ENCODE peak calls at places on chromosomes 6 and 20, in nine cellular contexts. M is upper lobe of right lung; S is CD4-positive, alpha-beta T cell; V is endothelial cell; U is B cell; W is OCI-LY7; D is cardiac muscle cell; O is choroid plexus epithelial cell; R is HFFc6. C is an unnamed sample.

GRCh38 chr20:63120286-63121090 is 95.4 kb downstream of the YTHDF1 start:
- DNase-seq in M (peak), S (no peak), V (no peak), U (no peak), W (no peak), D (no peak), O (no peak), R (no peak), C (no peak)

GRCh38 chr20:20367681-20368413 is at the start of gene INSM1:
- DNase-seq in M (no peak), S (no peak), V (peak), U (peak), W (no peak), D (no peak), O (no peak), R (no peak), C (no peak)

GRCh38 chr20:29878777-29879442 is 1378.6 kb upstream of the DEFB115 start:
- DNase-seq in M (peak), S (no peak), V (no peak), U (peak), W (no peak), D (no peak), O (no peak), R (no peak), C (no peak)

GRCh38 chr6:148430897-148431296 is 88.3 kb downstream of the SASH1 start:
- DNase-seq in M (no peak), S (no peak), V (no peak), U (no peak), W (no peak), D (no peak), O (no peak), R (no peak), C (no peak)

GRCh38 chr6:17971128-17972073 is 16.0 kb downstream of the KIF13A start:
- DNase-seq in M (no peak), S (no peak), V (no peak), U (no peak), W (no peak), D (peak), O (peak), R (peak), C (no peak)

GRCh38 chr6:133955136-133955576 is 2.1 kb downstream of the TBPL1 start:
- DNase-seq in M (no peak), S (no peak), V (no peak), U (no peak), W (no peak), D (no peak), O (no peak), R (no peak), C (no peak)

GRCh38 chr6:27091661-27092315 is 155.7 kb upstream of the PRSS16 start:
- DNase-seq in M (no peak), S (no peak), V (peak), U (no peak), W (peak), D (peak), O (peak), R (peak), C (no peak)

GRCh38 chr6:137827977-137828815 is 38.9 kb upstream of the TNFAIP3 start:
- DNase-seq in M (no peak), S (no peak), V (no peak), U (no peak), W (no peak), D (no peak), O (no peak), R (no peak), C (no peak)

GRCh38 chr6:158854214-158855101 is 35.3 kb upstream of the EZR start:
- DNase-seq in M (no peak), S (peak), V (no peak), U (no peak), W (peak), D (peak), O (peak), R (peak), C (no peak)

GRCh38 chr6:155228549-155229166 is 35.2 kb upstream of the CLDN20 start:
- DNase-seq in M (no peak), S (no peak), V (no peak), U (no peak), W (no peak), D (peak), O (no peak), R (peak), C (no peak)

GRCh38 chr6:28947067-28947765 is 23.4 kb upstream of the TRIM27 start:
- DNase-seq in M (no peak), S (no peak), V (no peak), U (no peak), W (no peak), D (no peak), O (no peak), R (no peak), C (no peak)

GRCh38 chr20:58421497-58421850 is 32.4 kb downstream of the VAPB start:
- DNase-seq in M (no peak), S (no peak), V (no peak), U (no peak), W (no peak), D (no peak), O (no peak), R (no peak), C (no peak)

GRCh38 chr6:37804676-37805075 is 14.9 kb upstream of the ZFAND3 start:
- DNase-seq in M (no peak), S (no peak), V (no peak), U (no peak), W (no peak), D (no peak), O (peak), R (no peak), C (no peak)

GRCh38 chr6:168118935-168119334 is 39.9 kb upstream of the FRMD1 start:
- DNase-seq in M (no peak), S (no peak), V (no peak), U (no peak), W (no peak), D (no peak), O (no peak), R (no peak), C (no peak)

GRCh38 chr20:10242166-10242565 is 23.5 kb downstream of the SNAP25 start:
- DNase-seq in M (no peak), S (no peak), V (no peak), U (no peak), W (no peak), D (peak), O (peak), R (no peak), C (no peak)

GRCh38 chr6:138030872-138031271 is 76.3 kb downstream of the PERP start:
- DNase-seq in M (no peak), S (no peak), V (no peak), U (no peak), W (no peak), D (no peak), O (no peak), R (no peak), C (no peak)

GRCh38 chr6:158808918-158809678 is 10.1 kb downstream of the EZR start:
- DNase-seq in M (no peak), S (no peak), V (no peak), U (peak), W (peak), D (no peak), O (no peak), R (no peak), C (no peak)

GRCh38 chr6:158879180-158879579 is 60.0 kb upstream of the EZR start:
- DNase-seq in M (no peak), S (no peak), V (no peak), U (no peak), W (no peak), D (peak), O (peak), R (peak), C (no peak)

GRCh38 chr20:15240801-15241200 is 903.4 kb upstream of the FLRT3 start:
- DNase-seq in M (no peak), S (no peak), V (no peak), U (no peak), W (no peak), D (no peak), O (peak), R (no peak), C (no peak)

GRCh38 chr20:19944772-19945459 is 72.2 kb upstream of the NAA20 start:
- DNase-seq in M (no peak), S (no peak), V (no peak), U (no peak), W (no peak), D (peak), O (peak), R (peak), C (no peak)

GRCh38 chr6:43774776-43775583 is 5.0 kb downstream of the VEGFA start:
- DNase-seq in M (peak), S (peak), V (peak), U (peak), W (peak), D (peak), O (peak), R (peak), C (no peak)

GRCh38 chr6:12709116-12709515 is 7.5 kb upstream of the PHACTR1 start:
- DNase-seq in M (no peak), S (no peak), V (no peak), U (no peak), W (no peak), D (peak), O (peak), R (peak), C (no peak)

GRCh38 chr6:125888989-125889656 is 67.4 kb upstream of the HINT3 start:
- DNase-seq in M (no peak), S (no peak), V (peak), U (no peak), W (peak), D (peak), O (peak), R (peak), C (no peak)

GRCh38 chr20:31845300-31845863 is at the start of gene FOXS1:
- DNase-seq in M (no peak), S (no peak), V (no peak), U (no peak), W (no peak), D (peak), O (no peak), R (no peak), C (no peak)

GRCh38 chr6:64520050-64520449 is 884.4 kb downstream of the PHF3 start:
- DNase-seq in M (no peak), S (no peak), V (no peak), U (no peak), W (no peak), D (peak), O (peak), R (peak), C (no peak)

GRCh38 chr6:64527899-64528298 is 892.3 kb downstream of the PHF3 start:
- DNase-seq in M (no peak), S (no peak), V (no peak), U (no peak), W (no peak), D (no peak), O (no peak), R (no peak), C (no peak)

DNA sequence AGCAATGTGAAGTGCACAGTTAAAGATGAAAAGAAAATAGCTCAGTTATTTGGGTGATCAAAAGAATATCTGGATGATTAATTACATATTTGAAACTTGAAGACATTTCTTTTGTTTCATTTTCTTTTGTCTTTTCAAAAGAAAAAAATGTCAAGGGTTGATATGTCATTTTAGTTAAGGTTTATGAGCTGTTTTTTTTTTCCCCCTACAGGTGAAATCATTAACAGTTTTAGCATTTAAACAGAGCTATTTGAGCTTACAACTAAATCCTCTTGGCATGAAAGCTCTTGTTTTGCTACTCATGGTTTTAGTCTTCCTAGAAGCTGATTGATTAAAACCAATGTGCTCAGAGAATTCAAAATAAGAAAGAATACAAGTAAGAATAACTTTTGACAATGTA is 887.3 kb downstream of the PHF3 start:
- DNase-seq in M (no peak), S (no peak), V (no peak), U (no peak), W (no peak), D (no peak), O (no peak), R (no peak), C (no peak)
- TF ChIP-seq CTCF in M (no peak), S (no peak), V (no peak), U (no peak), W (no peak), D (no peak), O (no peak), R (no peak), C (no peak)

GRCh38 chr6:103677290-103677689 is 1182.4 kb downstream of the HACE1 start:
- DNase-seq in M (no peak), S (no peak), V (no peak), U (no peak), W (no peak), D (no peak), O (no peak), R (no peak), C (no peak)

GRCh38 chr6:103675807-103676406 is 1183.8 kb downstream of the HACE1 start:
- DNase-seq in M (no peak), S (no peak), V (no peak), U (no peak), W (no peak), D (no peak), O (peak), R (no peak), C (no peak)

GRCh38 chr6:103674790-103675189 is 1184.9 kb downstream of the HACE1 start:
- DNase-seq in M (no peak), S (no peak), V (no peak), U (no peak), W (no peak), D (no peak), O (no peak), R (no peak), C (no peak)

GRCh38 chr6:103672169-103672568 is 1187.5 kb downstream of the HACE1 start:
- DNase-seq in M (no peak), S (no peak), V (no peak), U (no peak), W (no peak), D (no peak), O (peak), R (no peak), C (no peak)
- TF ChIP-seq CTCF in M (no peak), S (no peak), V (peak), U (no peak), W (peak), D (no peak), O (no peak), R (peak), C (no peak)

DNA sequence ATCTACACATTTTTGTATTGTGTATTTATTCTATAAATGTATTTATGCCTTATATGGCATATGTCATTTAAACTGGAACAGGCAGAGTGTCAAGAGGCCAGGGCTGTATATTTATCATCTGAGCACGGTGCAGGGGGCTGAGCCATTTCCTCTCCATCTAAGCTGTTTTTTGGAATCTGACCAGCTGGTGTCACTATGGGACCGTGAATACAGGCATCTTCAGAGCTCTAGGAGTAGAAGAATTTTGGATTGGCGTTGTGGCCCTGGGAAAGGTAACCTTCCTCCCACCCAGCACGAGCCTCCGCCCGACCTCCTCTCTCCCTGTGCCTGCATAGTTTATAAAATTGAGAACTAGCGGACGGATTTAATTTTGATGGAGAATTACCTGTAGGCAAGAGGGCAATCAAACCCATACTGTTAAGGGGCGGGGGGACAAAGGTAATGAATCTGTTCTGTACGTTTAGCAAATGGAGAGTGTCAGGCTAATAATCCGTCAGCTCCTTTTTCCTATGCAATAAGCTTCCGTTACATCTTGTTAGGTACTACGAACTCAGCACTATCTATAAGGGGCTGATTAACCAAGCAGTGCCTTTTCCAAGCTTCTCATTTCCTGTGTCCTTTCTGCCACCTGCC is 29.0 kb upstream of the EEF1E1 start:
- DNase-seq in M (no peak), S (no peak), V (peak), U (no peak), W (peak), D (peak), O (peak), R (peak), C (no peak)
- TF ChIP-seq CTCF in M (peak), S (no peak), V (no peak), U (peak), W (peak), D (peak), O (peak), R (peak), C (no peak)

GRCh38 chr6:55445648-55446204 is 118.5 kb downstream of the GFRAL start:
- DNase-seq in M (no peak), S (no peak), V (peak), U (no peak), W (peak), D (peak), O (peak), R (peak), C (no peak)
- TF ChIP-seq CTCF in M (peak), S (no peak), V (peak), U (no peak), W (peak), D (peak), O (peak), R (peak), C (no peak)

C was measured in omental fat pad.